ENCODE peak calls at places on chromosome X, in six cellular contexts. I is GM18507; J is activated CD8-positive, alpha-beta T cell treated with anti-CD3 and anti-CD28 coated beads, Interleukin-2, amount 10 ng/mL, durations not matched to agents 7 days and 5 days; M is GM20000; B is left cardiac atrium; W is NCI-H69. S is an unnamed sample.

GRCh38 chrX:40947276-40947675 is 138.0 kb upstream of the USP9X start:
- DNase-seq in M (no peak), W (no peak), J (no peak), I (no peak), B (no peak), S (no peak)

GRCh38 chrX:39984191-39984956 is 113.4 kb downstream of the BCOR start:
- DNase-seq in B (no peak), J (no peak), W (peak), M (no peak), I (no peak), S (no peak)

GRCh38 chrX:71128166-71128833 is 9.9 kb downstream of the MED12 start:
- DNase-seq in I (no peak), B (no peak), J (no peak), M (no peak), W (no peak), S (peak)

GRCh38 chrX:136802515-136802914 is 21.8 kb upstream of the ARHGEF6 start:
- DNase-seq in I (no peak), W (no peak), M (no peak), B (no peak), J (no peak), S (no peak)

GRCh38 chrX:130155564-130155963 is 10.1 kb downstream of the AIFM1 start:
- DNase-seq in M (no peak), I (no peak), B (no peak), W (no peak), J (no peak), S (no peak)

GRCh38 chrX:96753230-96753629 is 68.6 kb downstream of the DIAPH2 start:
- DNase-seq in J (no peak), B (no peak), I (no peak), W (no peak), M (no peak), S (no peak)

GRCh38 chrX:11190745-11191510 is 79.8 kb downstream of the HCCS start:
- DNase-seq in M (no peak), I (no peak), B (no peak), W (peak), J (no peak), S (no peak)

GRCh38 chrX:153609917-153610833 is 11.2 kb upstream of the CCNQ start:
- DNase-seq in M (peak), J (peak), I (peak), B (peak), W (peak), S (peak)

GRCh38 chrX:56314334-56314733 is 82.2 kb downstream of the KLF8 start:
- DNase-seq in J (peak), B (no peak), W (no peak), M (no peak), I (no peak), S (no peak)

GRCh38 chrX:109840585-109840984 is 107.5 kb upstream of the ACSL4 start:
- DNase-seq in W (no peak), I (no peak), J (no peak), M (no peak), B (peak), S (peak)

GRCh38 chrX:8586953-8587352 is 122.3 kb downstream of the VCX3B start:
- DNase-seq in M (no peak), J (no peak), B (no peak), I (no peak), W (peak), S (peak)

GRCh38 chrX:77785400-77785745 is 643 bp downstream of the ATRX start:
- DNase-seq in B (no peak), J (peak), I (no peak), W (peak), M (no peak), S (peak)

GRCh38 chrX:119573222-119573621 is 1.1 kb upstream of the UBE2A start:
- DNase-seq in W (no peak), M (no peak), J (no peak), B (no peak), I (no peak), S (no peak)

GRCh38 chrX:19772759-19773623 is 114.4 kb downstream of the SH3KBP1 start:
- DNase-seq in W (no peak), B (no peak), M (no peak), I (no peak), J (peak), S (no peak)

GRCh38 chrX:3145716-3146115 is 104.4 kb downstream of the ARSF start:
- DNase-seq in W (no peak), B (no peak), M (no peak), J (no peak), I (no peak), S (no peak)

S was measured in testis.